ENCODE peak calls at places on chromosome 14, in five cellular contexts. P, Z, F, K and X are unnamed samples.

GRCh38 chr14:50831704-50832130 is 755 bp upstream of the NIN start:
- ATAC-seq in P (no peak), Z (no peak), F (no peak), K (no peak), X (no peak)

GRCh38 chr14:93031505-93032300 is 84.0 kb downstream of the ITPK1 start:
- ATAC-seq in P (no peak), Z (no peak), F (no peak), K (no peak), X (no peak)

GRCh38 chr14:23346693-23347405 is 5.8 kb downstream of the SLC22A17 start:
- ATAC-seq in P (no peak), Z (no peak), F (no peak), K (no peak), X (peak; percentile 34)

GRCh38 chr14:20782280-20782890 is 1.3 kb downstream of the RNASE6 start:
- ATAC-seq in P (no peak), Z (no peak), F (peak; percentile 31), K (peak; percentile 85), X (peak; percentile 75)

GRCh38 chr14:92575061-92575772 is 61.6 kb downstream of the RIN3 start:
- ATAC-seq in P (no peak), Z (no peak), F (no peak), K (no peak), X (no peak)

GRCh38 chr14:61322799-61323290 is 1.5 kb downstream of the PRKCH start:
- ATAC-seq in P (peak; percentile 85), Z (peak; percentile 54), F (peak; percentile 50), K (peak; percentile 36), X (no peak)

GRCh38 chr14:70281938-70282337 is 77.5 kb downstream of the COX16 start:
- ATAC-seq in P (no peak), Z (no peak), F (no peak), K (no peak), X (peak; percentile 45)

GRCh38 chr14:91536327-91536726 is 26.2 kb upstream of the PPP4R3A start:
- ATAC-seq in P (no peak), Z (no peak), F (no peak), K (no peak), X (no peak)

GRCh38 chr14:68703093-68703492 is 89.8 kb downstream of the ZFP36L1 start:
- ATAC-seq in P (peak; percentile 76), Z (peak; percentile 67), F (no peak), K (no peak), X (no peak)